ENCODE peak calls at places on chromosomes 12 and 14, in seven cellular contexts. D, U, Z, S, H, K and F are unnamed samples.

GRCh38 chr14:92599786-92600185 is 86.2 kb downstream of the RIN3 start:
- DNase-seq in K (no peak), Z (no peak), S (no peak), D (no peak), U (no peak), H (no peak), F (no peak)

GRCh38 chr12:25550186-25550585 is 2.9 kb downstream of the LMNTD1 start:
- DNase-seq in U (no peak), K (no peak), S (no peak), H (no peak), Z (no peak), D (no peak), F (no peak)

GRCh38 chr12:93318720-93319522 is 58.8 kb upstream of the NUDT4 start:
- DNase-seq in Z (no peak), S (no peak), U (no peak), D (no peak), K (no peak), H (no peak), F (no peak)

GRCh38 chr12:47652491-47653234 is 53.2 kb downstream of the RPAP3 start:
- DNase-seq in S (no peak), U (peak), K (no peak), D (no peak), H (no peak), Z (no peak), F (no peak)

GRCh38 chr14:51395361-51395849 is 155.4 kb downstream of the TMX1 start:
- DNase-seq in K (no peak), U (no peak), S (no peak), H (no peak), D (peak), Z (peak), F (peak)

GRCh38 chr12:124956571-124956970 is 32.4 kb downstream of the DHX37 start:
- DNase-seq in Z (no peak), K (no peak), S (no peak), U (no peak), D (peak), H (no peak), F (no peak)

GRCh38 chr12:125188912-125189881 is 124.0 kb downstream of the AACS start:
- DNase-seq in D (no peak), U (no peak), H (no peak), Z (peak), K (no peak), S (no peak), F (no peak)

GRCh38 chr12:138898-139534 is 72.4 kb downstream of the IQSEC3 start:
- DNase-seq in U (no peak), S (no peak), Z (peak), K (no peak), D (no peak), H (no peak), F (no peak)

GRCh38 chr12:107109726-107110518 is 16.6 kb upstream of the CRY1 start:
- DNase-seq in U (no peak), H (peak), S (no peak), D (no peak), Z (no peak), K (no peak), F (no peak)

GRCh38 chr12:66268562-66268961 is 33.7 kb upstream of the HELB start:
- DNase-seq in K (peak), D (no peak), U (no peak), H (no peak), Z (no peak), S (no peak), F (no peak)

GRCh38 chr12:125203145-125203765 is 138.0 kb downstream of the AACS start:
- DNase-seq in Z (no peak), U (peak), D (no peak), H (peak), S (no peak), K (no peak), F (peak)

GRCh38 chr14:103541494-103541943 is 12.5 kb downstream of the TRMT61A start:
- DNase-seq in H (no peak), K (no peak), Z (no peak), S (no peak), D (no peak), U (no peak), F (no peak)

GRCh38 chr12:21809100-21809499 is 34.6 kb upstream of the KCNJ8 start:
- DNase-seq in Z (no peak), H (no peak), D (peak), S (no peak), K (no peak), U (no peak), F (no peak)

GRCh38 chr12:25670076-25671055 is 117.3 kb upstream of the LMNTD1 start:
- DNase-seq in S (no peak), Z (no peak), H (no peak), D (no peak), U (no peak), K (no peak), F (no peak)

GRCh38 chr12:25269701-25270100 is 19.0 kb upstream of the KRAS start:
- DNase-seq in U (no peak), K (peak), D (no peak), S (no peak), H (no peak), Z (no peak), F (no peak)

GRCh38 chr12:25698782-25699181 is 145.7 kb upstream of the LMNTD1 start:
- DNase-seq in K (no peak), D (no peak), Z (no peak), H (no peak), S (no peak), U (no peak), F (no peak)

DNA sequence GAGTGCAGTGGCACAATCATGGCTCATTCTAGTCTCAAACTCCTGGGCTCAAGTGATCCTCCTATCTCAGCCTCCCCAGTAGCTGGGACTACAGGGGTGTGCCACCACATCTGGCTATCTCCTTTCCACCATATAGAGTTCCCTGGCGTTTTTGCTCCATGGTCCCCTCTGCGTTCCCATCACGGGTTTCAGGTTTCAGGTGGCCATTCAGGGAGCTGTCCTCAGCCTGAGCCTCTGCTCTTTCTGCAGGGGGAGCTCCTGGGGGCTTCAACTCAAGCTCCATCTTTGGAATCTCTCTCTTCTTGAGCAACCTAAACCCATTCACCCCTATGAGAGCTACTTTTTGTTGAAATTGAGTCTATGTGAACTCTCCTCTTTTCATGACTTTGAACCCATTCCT is 11.6 kb downstream of the SMIM41 start:
- DNase-seq in Z (no peak), S (no peak), H (no peak), K (no peak), U (no peak), D (peak), F (no peak)
- TF ChIP-seq JUND in Z (no peak), S (no peak), H (no peak), K (no peak), U (no peak), D (no peak), F (no peak)

GRCh38 chr12:116698131-116698495 is 39.8 kb downstream of the SPRING1 start:
- DNase-seq in K (no peak), U (no peak), D (no peak), S (no peak), H (no peak), Z (no peak), F (peak)
- TF ChIP-seq JUND in K (no peak), U (no peak), D (no peak), S (no peak), H (no peak), Z (no peak), F (no peak)

GRCh38 chr14:74562515-74563232 is 49.4 kb downstream of the LTBP2 start:
- DNase-seq in S (no peak), Z (peak), U (peak), H (no peak), D (no peak), K (no peak), F (peak)
- TF ChIP-seq JUND in S (no peak), Z (no peak), U (no peak), H (no peak), D (no peak), K (no peak), F (no peak)

GRCh38 chr14:93906341-93907329 is 20.5 kb upstream of the FAM181A start:
- DNase-seq in U (peak), Z (peak), H (peak), K (no peak), D (peak), S (peak), F (peak)

GRCh38 chr14:93902619-93903307 is 24.4 kb upstream of the FAM181A start:
- DNase-seq in H (no peak), K (no peak), Z (no peak), D (no peak), S (no peak), U (peak), F (no peak)

GRCh38 chr14:93905623-93906022 is 21.5 kb upstream of the FAM181A start:
- DNase-seq in U (peak), D (no peak), K (no peak), Z (no peak), S (no peak), H (no peak), F (no peak)

GRCh38 chr14:93901813-93902212 is 25.3 kb upstream of the FAM181A start:
- DNase-seq in D (no peak), S (no peak), H (no peak), K (no peak), U (no peak), Z (no peak), F (no peak)

GRCh38 chr14:93903342-93904184 is 23.6 kb upstream of the FAM181A start:
- DNase-seq in D (peak), Z (peak), U (peak), S (peak), K (no peak), H (peak), F (peak)
- TF ChIP-seq JUND in D (no peak), Z (no peak), U (no peak), S (no peak), K (no peak), H (no peak), F (no peak)

GRCh38 chr12:75611041-75611440 is 99.6 kb upstream of the KRR1 start:
- DNase-seq in S (no peak), H (no peak), D (no peak), K (no peak), U (no peak), Z (no peak), F (no peak)
- TF ChIP-seq JUND in S (no peak), H (no peak), D (no peak), K (no peak), U (no peak), Z (no peak), F (no peak)

GRCh38 chr14:61568572-61569011 is 126.7 kb upstream of the HIF1A start:
- DNase-seq in H (no peak), S (no peak), U (no peak), D (no peak), Z (peak), K (peak), F (no peak)

GRCh38 chr14:61569783-61570182 is 125.5 kb upstream of the HIF1A start:
- DNase-seq in Z (no peak), K (no peak), H (no peak), U (peak), S (no peak), D (no peak), F (no peak)

GRCh38 chr14:61569308-61569707 is 126.0 kb upstream of the HIF1A start:
- DNase-seq in H (no peak), K (no peak), S (no peak), D (no peak), Z (no peak), U (no peak), F (no peak)

GRCh38 chr14:61566537-61567225 is 128.6 kb upstream of the HIF1A start:
- DNase-seq in S (no peak), U (no peak), Z (no peak), H (no peak), K (no peak), D (no peak), F (no peak)

DNA sequence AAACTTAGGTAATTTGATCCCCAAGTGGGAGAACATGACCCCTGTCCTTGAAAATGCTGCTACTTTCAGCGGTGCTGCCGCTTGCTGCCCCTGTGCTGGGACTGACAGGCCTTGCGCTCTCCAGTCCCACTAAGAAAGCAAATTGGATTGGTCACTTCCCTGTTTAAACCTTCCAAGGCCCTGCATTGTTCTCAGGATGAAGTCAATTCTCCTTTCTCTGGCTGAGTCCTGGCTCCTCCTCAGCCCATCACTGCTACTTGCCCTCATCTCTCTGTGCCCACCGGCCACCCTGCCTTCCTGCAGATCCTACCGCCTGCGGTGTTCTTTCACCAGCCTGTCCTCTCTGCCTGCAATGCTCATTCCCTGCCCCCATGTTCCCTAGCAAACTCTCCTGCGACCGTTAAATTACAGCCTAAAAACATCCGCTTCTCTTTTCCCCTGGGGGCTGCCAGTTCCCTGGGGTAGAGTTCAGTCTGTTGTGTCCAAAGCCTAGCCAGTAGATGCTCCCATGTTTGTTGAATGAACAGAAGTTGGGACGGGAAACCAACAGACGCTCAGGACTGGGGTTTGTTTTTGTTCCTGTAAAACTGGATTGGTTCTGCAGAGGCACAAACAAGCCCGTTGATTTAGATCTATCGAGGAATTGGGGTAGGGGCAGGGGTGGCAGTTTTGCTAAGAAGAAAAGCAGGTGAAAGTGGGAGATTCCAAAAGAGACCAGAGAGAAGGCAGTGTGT is 127.3 kb upstream of the HIF1A start:
- DNase-seq in H (no peak), K (no peak), Z (peak), U (no peak), D (no peak), S (no peak), F (peak)
- TF ChIP-seq JUND in H (no peak), K (no peak), Z (no peak), U (no peak), D (no peak), S (no peak), F (no peak)

GRCh38 chr12:5748027-5748426 is 197.0 kb downstream of the ANO2 start:
- DNase-seq in S (no peak), Z (no peak), U (no peak), D (no peak), K (no peak), H (no peak), F (no peak)
- TF ChIP-seq JUND in S (no peak), Z (no peak), U (no peak), D (no peak), K (no peak), H (no peak), F (no peak)

GRCh38 chr12:3102721-3103410 is 25.7 kb downstream of the TSPAN9 start:
- DNase-seq in S (no peak), U (no peak), K (no peak), Z (no peak), H (no peak), D (no peak), F (no peak)
- TF ChIP-seq JUND in S (no peak), U (no peak), K (no peak), Z (no peak), H (no peak), D (no peak), F (no peak)